ENCODE peak calls at places on chromosomes 7 and 10, in five cellular contexts. One of them, this sample, is unnamed.

GRCh38 chr7:98110249-98111022 is 3.8 kb downstream of the LMTK2 start:
- DNase-seq in lower leg skin: no peak
- DNase-seq in HFFc6: no peak
- DNase-seq in spleen: no peak
- DNase-seq in A549: peak
- DNase-seq in this sample: no peak

GRCh38 chr7:107613439-107613838 is 33.4 kb downstream of the BCAP29 start:
- DNase-seq in lower leg skin: no peak
- DNase-seq in HFFc6: no peak
- DNase-seq in spleen: no peak
- DNase-seq in A549: no peak
- DNase-seq in this sample: no peak

GRCh38 chr7:94436018-94436604 is 41.4 kb downstream of the COL1A2 start:
- DNase-seq in lower leg skin: no peak
- DNase-seq in HFFc6: peak
- DNase-seq in spleen: no peak
- DNase-seq in A549: peak
- DNase-seq in this sample: peak

GRCh38 chr10:116676118-116676517 is 55.4 kb downstream of the PNLIPRP2 start:
- DNase-seq in lower leg skin: peak
- DNase-seq in HFFc6: no peak
- DNase-seq in spleen: no peak
- DNase-seq in A549: no peak
- DNase-seq in this sample: no peak

GRCh38 chr10:132185601-132186487 is 904 bp upstream of the DPYSL4 start:
- DNase-seq in lower leg skin: no peak
- DNase-seq in HFFc6: no peak
- DNase-seq in spleen: no peak
- DNase-seq in A549: no peak
- DNase-seq in this sample: peak

GRCh38 chr10:42988517-42989395 is 88.1 kb upstream of the RET start:
- DNase-seq in lower leg skin: peak
- DNase-seq in HFFc6: no peak
- DNase-seq in spleen: peak
- DNase-seq in A549: no peak
- DNase-seq in this sample: no peak

GRCh38 chr7:27739301-27739913 is 555 bp upstream of the TAX1BP1 start:
- DNase-seq in lower leg skin: no peak
- DNase-seq in HFFc6: no peak
- DNase-seq in spleen: peak
- DNase-seq in A549: no peak
- DNase-seq in this sample: no peak

GRCh38 chr7:227940-228339 is 35.6 kb downstream of the FAM20C start:
- DNase-seq in lower leg skin: no peak
- DNase-seq in HFFc6: no peak
- DNase-seq in spleen: no peak
- DNase-seq in A549: no peak
- DNase-seq in this sample: no peak

GRCh38 chr10:70851597-70852475 is 36.1 kb downstream of the SGPL1 start:
- DNase-seq in lower leg skin: no peak
- DNase-seq in HFFc6: no peak
- DNase-seq in spleen: no peak
- DNase-seq in A549: no peak
- DNase-seq in this sample: no peak

GRCh38 chr10:132657127-132657706 is 119.6 kb downstream of the INPP5A start:
- DNase-seq in lower leg skin: no peak
- DNase-seq in HFFc6: no peak
- DNase-seq in spleen: peak
- DNase-seq in A549: no peak
- DNase-seq in this sample: no peak

GRCh38 chr10:15461353-15462108 is 90.4 kb upstream of the FAM171A1 start:
- DNase-seq in lower leg skin: no peak
- DNase-seq in HFFc6: peak
- DNase-seq in spleen: no peak
- DNase-seq in A549: peak
- DNase-seq in this sample: no peak

GRCh38 chr10:133143546-133143945 is 16.5 kb upstream of the KNDC1 start:
- DNase-seq in lower leg skin: no peak
- DNase-seq in HFFc6: no peak
- DNase-seq in spleen: no peak
- DNase-seq in A549: no peak
- DNase-seq in this sample: no peak

GRCh38 chr10:52542891-52543290 is 228.8 kb downstream of the DKK1 start:
- DNase-seq in lower leg skin: no peak
- DNase-seq in HFFc6: no peak
- DNase-seq in spleen: no peak
- DNase-seq in A549: no peak
- DNase-seq in this sample: no peak

GRCh38 chr10:109701583-109702215 is 221.6 kb downstream of the XPNPEP1 start:
- DNase-seq in lower leg skin: no peak
- DNase-seq in HFFc6: no peak
- DNase-seq in spleen: no peak
- DNase-seq in A549: no peak
- DNase-seq in this sample: no peak

GRCh38 chr7:16531682-16532081 is 5.1 kb downstream of the LRRC72 start:
- DNase-seq in lower leg skin: no peak
- DNase-seq in HFFc6: no peak
- DNase-seq in spleen: no peak
- DNase-seq in A549: no peak
- DNase-seq in this sample: no peak

GRCh38 chr10:8677642-8678041 is 623.2 kb downstream of the GATA3 start:
- DNase-seq in lower leg skin: no peak
- DNase-seq in HFFc6: no peak
- DNase-seq in spleen: no peak
- DNase-seq in A549: no peak
- DNase-seq in this sample: no peak

GRCh38 chr7:100406767-100407166 is 21.7 kb downstream of the ZCWPW1 start:
- DNase-seq in lower leg skin: no peak
- DNase-seq in HFFc6: peak
- DNase-seq in spleen: no peak
- DNase-seq in A549: no peak
- DNase-seq in this sample: no peak

GRCh38 chr7:155941688-155942087 is 129.4 kb upstream of the SHH start:
- DNase-seq in lower leg skin: peak
- DNase-seq in HFFc6: no peak
- DNase-seq in spleen: no peak
- DNase-seq in A549: no peak
- DNase-seq in this sample: no peak

GRCh38 chr7:72334066-72334465 is 78.1 kb downstream of the CALN1 start:
- DNase-seq in lower leg skin: no peak
- DNase-seq in HFFc6: no peak
- DNase-seq in spleen: no peak
- DNase-seq in A549: no peak
- DNase-seq in this sample: no peak

DNA sequence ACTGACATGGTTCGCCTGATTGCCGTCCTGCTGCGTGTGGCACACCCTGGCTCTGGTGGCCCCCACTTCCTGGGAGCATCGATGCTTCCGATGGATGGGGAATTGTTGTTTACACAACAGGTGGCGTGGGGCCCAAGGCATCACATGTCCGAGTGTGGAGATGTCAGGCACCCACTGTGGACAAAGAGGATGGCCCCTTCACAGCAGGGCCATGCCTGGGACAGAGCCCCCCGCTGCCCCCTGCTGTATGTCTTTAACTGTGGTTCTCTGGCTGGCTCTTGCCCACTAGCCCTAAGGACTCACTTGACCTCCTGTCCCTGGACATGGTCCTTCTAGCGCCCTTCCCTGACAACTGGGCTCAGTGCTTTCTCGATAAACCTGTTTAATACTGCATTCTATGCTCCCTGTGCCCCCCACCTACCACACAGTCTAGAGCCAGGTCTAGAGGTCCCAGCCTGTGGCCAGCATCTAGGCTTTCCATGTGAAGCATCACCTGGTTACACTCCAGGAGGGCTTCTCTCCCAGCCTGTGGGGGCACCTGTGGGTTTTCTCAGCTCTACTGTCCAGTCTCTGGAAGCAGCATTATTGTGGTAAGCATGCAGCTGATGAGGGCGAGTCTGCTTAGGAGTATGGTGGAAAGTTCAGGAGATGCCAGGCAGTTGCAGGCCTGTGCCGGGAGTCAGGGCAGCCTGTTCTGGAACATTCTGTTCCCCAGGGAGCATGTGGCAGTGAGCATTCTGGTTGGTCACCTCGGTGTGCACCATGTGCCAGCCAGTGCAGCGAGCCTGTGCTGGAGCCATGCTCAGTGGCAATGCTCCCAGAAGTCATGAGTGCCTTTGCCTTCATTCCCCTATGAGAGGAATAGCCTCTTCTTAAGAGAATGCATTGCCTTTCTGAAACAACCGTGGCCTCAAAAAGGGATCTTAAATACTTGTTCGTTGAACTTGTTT is 10.4 kb downstream of the ADCY1 start:
- DNase-seq in lower leg skin: no peak
- DNase-seq in HFFc6: no peak
- DNase-seq in spleen: peak
- DNase-seq in A549: no peak
- DNase-seq in this sample: no peak
- TF ChIP-seq CTCF in lower leg skin: no peak
- TF ChIP-seq CTCF in HFFc6: no peak
- TF ChIP-seq CTCF in spleen: no peak
- TF ChIP-seq CTCF in A549: no peak
- TF ChIP-seq CTCF in this sample: no peak

GRCh38 chr10:10514790-10515189 is 502.9 kb upstream of the CELF2 start:
- DNase-seq in lower leg skin: no peak
- DNase-seq in HFFc6: no peak
- DNase-seq in spleen: no peak
- DNase-seq in A549: no peak
- DNase-seq in this sample: no peak
- TF ChIP-seq CTCF in lower leg skin: no peak
- TF ChIP-seq CTCF in HFFc6: no peak
- TF ChIP-seq CTCF in spleen: no peak
- TF ChIP-seq CTCF in A549: no peak
- TF ChIP-seq CTCF in this sample: no peak

GRCh38 chr7:82428186-82428961 is 15.2 kb downstream of the CACNA2D1 start:
- DNase-seq in lower leg skin: no peak
- DNase-seq in HFFc6: peak
- DNase-seq in spleen: no peak
- DNase-seq in A549: no peak
- DNase-seq in this sample: no peak
- TF ChIP-seq CTCF in lower leg skin: no peak
- TF ChIP-seq CTCF in HFFc6: peak
- TF ChIP-seq CTCF in spleen: no peak
- TF ChIP-seq CTCF in A549: no peak
- TF ChIP-seq CTCF in this sample: no peak

DNA sequence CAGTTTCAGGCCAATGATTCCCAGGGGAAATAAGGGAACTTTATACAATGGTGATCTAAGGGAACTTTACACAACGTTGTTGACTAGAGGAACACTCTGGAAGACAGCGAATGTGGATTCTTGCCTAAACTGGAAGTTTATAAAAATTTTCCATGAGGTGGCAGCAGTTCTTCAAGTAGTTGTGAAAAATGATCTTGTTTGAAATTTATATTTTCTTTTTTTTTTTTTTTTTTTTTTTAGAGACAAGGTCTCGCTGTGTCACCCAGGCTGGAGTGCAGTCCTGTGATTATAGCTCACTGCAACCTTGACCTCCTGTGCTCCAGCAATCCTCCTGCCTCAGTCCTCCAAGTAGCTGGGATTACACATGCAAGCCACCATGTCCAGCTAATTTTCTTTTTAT is 32.1 kb upstream of the GTF2I start:
- DNase-seq in lower leg skin: no peak
- DNase-seq in HFFc6: peak
- DNase-seq in spleen: no peak
- DNase-seq in A549: peak
- DNase-seq in this sample: no peak
- TF ChIP-seq CTCF in lower leg skin: no peak
- TF ChIP-seq CTCF in HFFc6: peak
- TF ChIP-seq CTCF in spleen: no peak
- TF ChIP-seq CTCF in A549: peak
- TF ChIP-seq CTCF in this sample: no peak

DNA sequence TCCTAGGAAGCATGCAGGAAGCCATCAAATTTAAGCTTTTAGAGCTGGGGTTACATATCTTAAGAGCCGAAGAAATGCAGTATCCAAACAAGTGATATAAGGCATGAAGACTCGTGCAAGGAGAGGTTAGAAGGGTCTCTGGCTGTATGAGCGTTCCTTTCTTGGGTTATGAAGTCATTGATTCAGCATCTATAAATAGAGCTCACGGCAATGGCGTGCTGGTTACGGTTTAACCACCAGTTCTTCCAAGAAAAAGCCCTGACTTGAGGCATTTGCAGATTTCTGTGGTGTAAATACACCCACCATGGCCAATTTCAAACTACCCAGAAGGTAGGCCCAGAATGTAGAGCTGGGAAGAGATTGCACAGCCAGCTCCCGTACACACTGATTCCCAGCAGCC is 72.0 kb upstream of the KAT6B start:
- DNase-seq in lower leg skin: peak
- DNase-seq in HFFc6: no peak
- DNase-seq in spleen: no peak
- DNase-seq in A549: no peak
- DNase-seq in this sample: no peak
- TF ChIP-seq CTCF in lower leg skin: no peak
- TF ChIP-seq CTCF in HFFc6: no peak
- TF ChIP-seq CTCF in spleen: no peak
- TF ChIP-seq CTCF in A549: no peak
- TF ChIP-seq CTCF in this sample: no peak

GRCh38 chr7:30612658-30613265 is 18.1 kb downstream of the GARS1 start:
- DNase-seq in lower leg skin: no peak
- DNase-seq in HFFc6: peak
- DNase-seq in spleen: no peak
- DNase-seq in A549: no peak
- DNase-seq in this sample: no peak

GRCh38 chr7:30618080-30618676 is 23.5 kb downstream of the GARS1 start:
- DNase-seq in lower leg skin: no peak
- DNase-seq in HFFc6: no peak
- DNase-seq in spleen: no peak
- DNase-seq in A549: no peak
- DNase-seq in this sample: no peak

GRCh38 chr7:30617359-30617758 is 22.7 kb downstream of the GARS1 start:
- DNase-seq in lower leg skin: no peak
- DNase-seq in HFFc6: no peak
- DNase-seq in spleen: no peak
- DNase-seq in A549: no peak
- DNase-seq in this sample: no peak

GRCh38 chr7:30616318-30616717 is 21.6 kb downstream of the GARS1 start:
- DNase-seq in lower leg skin: no peak
- DNase-seq in HFFc6: no peak
- DNase-seq in spleen: no peak
- DNase-seq in A549: no peak
- DNase-seq in this sample: no peak

GRCh38 chr7:30613366-30614325 is 19.0 kb downstream of the GARS1 start:
- DNase-seq in lower leg skin: no peak
- DNase-seq in HFFc6: peak
- DNase-seq in spleen: no peak
- DNase-seq in A549: no peak
- DNase-seq in this sample: no peak
- TF ChIP-seq CTCF in lower leg skin: no peak
- TF ChIP-seq CTCF in HFFc6: no peak
- TF ChIP-seq CTCF in spleen: no peak
- TF ChIP-seq CTCF in A549: no peak
- TF ChIP-seq CTCF in this sample: no peak

GRCh38 chr7:149067869-149068268 is 22.6 kb downstream of the ZNF786 start:
- DNase-seq in lower leg skin: no peak
- DNase-seq in HFFc6: no peak
- DNase-seq in spleen: no peak
- DNase-seq in A549: no peak
- DNase-seq in this sample: no peak
- TF ChIP-seq CTCF in lower leg skin: no peak
- TF ChIP-seq CTCF in HFFc6: peak
- TF ChIP-seq CTCF in spleen: no peak
- TF ChIP-seq CTCF in A549: peak
- TF ChIP-seq CTCF in this sample: no peak

This sample was measured in nephron progenitor cell.